ENCODE peak calls at places on chromosomes 13 and 19, in nine cellular contexts. H is stimulated activated CD4-positive, alpha-beta T cell treated with anti-CD3 and anti-CD28 coated beads, Interleukin-15, amount 100 ng/mL, for 1 hour; L is epithelial cell of proximal tubule; R is stimulated activated CD8-positive, alpha-beta memory T cell treated with anti-CD3 and anti-CD28 coated beads, Interleukin-4, amount 100 ng/mL, for 4 hours; F is amygdala; M is HS-27A; J is pancreas; D is naive thymus-derived CD4-positive, alpha-beta T cell; N is anterior cingulate cortex. Y is an unnamed sample.

GRCh38 chr19:6489278-6490061 is 7.9 kb upstream of the DENND1C start:
- DNase-seq in R (no peak), M (no peak), F (no peak), J (no peak), N (no peak), D (no peak), H (no peak), L (no peak), Y (no peak)

GRCh38 chr13:109858319-109858718 is 71.9 kb upstream of the IRS2 start:
- DNase-seq in R (no peak), M (no peak), F (no peak), J (no peak), N (no peak), L (no peak), H (no peak), D (no peak), Y (no peak)

GRCh38 chr13:108902557-108903155 is 273.2 kb downstream of the MYO16 start:
- DNase-seq in M (no peak), D (no peak), N (no peak), H (no peak), L (no peak), R (no peak), J (no peak), F (no peak), Y (no peak)

GRCh38 chr19:51127032-51127431 is 2.3 kb downstream of the SIGLEC9 start:
- DNase-seq in L (no peak), H (no peak), R (no peak), F (no peak), D (no peak), J (no peak), N (no peak), M (no peak), Y (no peak)

GRCh38 chr13:68522184-68522583 is 1292.0 kb upstream of the PCDH9 start:
- DNase-seq in D (no peak), N (no peak), J (no peak), L (no peak), R (no peak), M (no peak), F (no peak), H (no peak), Y (no peak)

GRCh38 chr13:94431569-94431968 is 47.9 kb downstream of the DCT start:
- DNase-seq in H (no peak), N (no peak), D (no peak), F (no peak), L (no peak), M (no peak), R (no peak), J (no peak), Y (no peak)

GRCh38 chr19:12126707-12127106 is 13.4 kb downstream of the ZNF20 start:
- DNase-seq in F (no peak), R (no peak), M (no peak), L (no peak), H (no peak), D (no peak), J (peak), N (no peak), Y (no peak)

GRCh38 chr19:32631381-32631780 is 43.6 kb downstream of the ANKRD27 start:
- DNase-seq in R (no peak), J (no peak), L (no peak), D (no peak), N (no peak), F (no peak), M (no peak), H (no peak), Y (no peak)

GRCh38 chr19:29812881-29813275 is 1.1 kb downstream of the CCNE1 start:
- DNase-seq in R (no peak), L (no peak), N (no peak), M (no peak), F (no peak), H (no peak), D (no peak), J (no peak), Y (no peak)

GRCh38 chr19:44648536-44649370 is 5.0 kb downstream of the PVR start:
- DNase-seq in N (no peak), D (no peak), J (no peak), L (no peak), F (no peak), M (no peak), H (no peak), R (no peak), Y (no peak)

Y was measured in esophagus squamous epithelium.